ENCODE peak calls at places on chromosomes 7 and 10, in seven cellular contexts. H is trophoblast cell, N is IMR-90, G is neuronal stem cell, K is GM23338, J is neural progenitor cell, A is mammary epithelial cell. D is an unnamed sample.

GRCh38 chr10:118594392-118595063 is 920 bp downstream of the PRLHR start:
- DNase-seq in A (peak), H (peak), N (peak), G (peak), J (peak), K (peak), D (peak)

GRCh38 chr7:112945046-112945445 is 141.6 kb downstream of the GPR85 start:
- DNase-seq in G (no peak), A (no peak), K (no peak), J (no peak), H (no peak), N (peak), D (no peak)

GRCh38 chr7:2006921-2007381 is 225.8 kb downstream of the MAD1L1 start:
- DNase-seq in H (no peak), G (no peak), J (no peak), N (no peak), K (no peak), A (no peak), D (no peak)

GRCh38 chr7:37546677-37547076 is 98.0 kb upstream of the ELMO1 start:
- DNase-seq in K (no peak), H (no peak), A (no peak), G (no peak), J (no peak), N (no peak), D (no peak)

GRCh38 chr10:10817609-10818008 is 200.1 kb upstream of the CELF2 start:
- DNase-seq in N (no peak), H (no peak), K (no peak), A (no peak), G (no peak), J (no peak), D (no peak)

GRCh38 chr10:10831085-10831484 is 186.6 kb upstream of the CELF2 start:
- DNase-seq in K (no peak), J (no peak), N (peak), G (no peak), A (peak), H (no peak), D (peak)

GRCh38 chr10:111344804-111345203 is 268.0 kb downstream of the ADRA2A start:
- DNase-seq in K (peak), N (no peak), H (no peak), A (no peak), G (no peak), J (no peak), D (peak)

GRCh38 chr10:35092851-35093250 is 2.7 kb upstream of the CUL2 start:
- DNase-seq in K (no peak), J (no peak), H (peak), N (no peak), A (no peak), G (no peak), D (no peak)

GRCh38 chr7:156898938-156899337 is 6.0 kb upstream of the LMBR1 start:
- DNase-seq in N (peak), H (no peak), J (no peak), A (no peak), G (no peak), K (no peak), D (no peak)

GRCh38 chr10:128704716-128705115 is 578.5 kb upstream of the MKI67 start:
- DNase-seq in A (peak), G (no peak), N (no peak), K (no peak), J (no peak), H (no peak), D (no peak)

GRCh38 chr10:6044651-6045599 is 17.2 kb downstream of the IL2RA start:
- DNase-seq in K (no peak), G (no peak), N (no peak), H (no peak), A (no peak), J (no peak), D (no peak)

GRCh38 chr10:46536781-46537180 is 19.7 kb downstream of the GPRIN2 start:
- DNase-seq in N (no peak), K (no peak), H (no peak), G (no peak), J (no peak), A (no peak), D (no peak)

GRCh38 chr7:69162931-69163330 is 435.3 kb upstream of the AUTS2 start:
- DNase-seq in H (no peak), K (no peak), A (no peak), J (no peak), G (no peak), N (no peak), D (no peak)

GRCh38 chr10:28020993-28021982 is 22.4 kb upstream of the ODAD2 start:
- DNase-seq in H (peak), J (no peak), A (no peak), K (no peak), N (no peak), G (no peak), D (no peak)
- H3K4me2 ChIP-seq in H (no peak), J (no peak), A (no peak), K (no peak), N (no peak), G (no peak), D (no peak)

GRCh38 chr10:71963351-71963755 is 842 bp upstream of the CHST3 start:
- DNase-seq in A (no peak), J (no peak), G (no peak), H (no peak), K (peak), N (no peak), D (peak)
- H3K4me3 ChIP-seq in A (peak), J (peak), G (peak), H (peak), K (peak), N (no peak), D (peak)

DNA sequence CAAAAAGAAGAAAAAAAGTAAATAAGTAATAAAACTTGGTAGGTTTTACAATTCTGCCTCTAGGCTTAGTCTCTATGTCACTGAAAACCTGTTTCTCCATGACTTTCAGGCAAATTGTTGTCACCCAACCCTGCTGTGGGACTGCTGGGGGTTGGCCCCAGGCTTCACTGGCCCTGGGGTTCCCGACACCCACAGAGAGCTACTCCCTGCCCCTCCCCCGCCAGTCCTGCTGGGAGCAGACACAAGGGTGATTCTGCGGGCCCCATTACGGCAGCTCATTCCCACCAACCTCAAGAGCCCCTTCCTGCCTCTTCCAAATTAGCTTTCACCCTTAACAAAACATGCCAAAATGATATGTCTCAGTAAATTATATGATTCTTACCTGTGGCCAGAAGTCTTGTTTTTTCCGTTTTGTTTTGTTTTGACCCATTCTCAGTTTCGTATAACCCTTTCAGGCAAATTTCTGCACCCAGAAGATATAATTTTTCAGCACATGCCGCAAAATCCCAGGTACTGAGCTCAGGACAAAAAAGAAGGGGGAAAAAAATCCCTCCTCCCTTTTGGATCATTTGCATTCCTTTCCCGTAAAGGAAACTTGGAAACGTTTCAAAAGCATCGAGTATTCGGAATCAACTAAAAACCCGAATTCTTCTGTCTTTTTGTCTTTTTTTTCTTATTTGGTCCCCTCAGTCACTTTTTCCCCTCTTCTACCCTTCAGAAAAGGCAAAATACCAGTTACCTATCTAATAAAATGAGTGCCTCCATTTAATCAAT is 27.8 kb downstream of the CHST15 start:
- DNase-seq in A (no peak), G (no peak), N (no peak), J (peak), K (peak), H (no peak), D (peak)
- H3K4me2 ChIP-seq in A (no peak), G (no peak), N (no peak), J (peak), K (peak), H (no peak), D (no peak)

GRCh38 chr7:27169658-27170493 is 4.2 kb downstream of the HOXA10 start:
- DNase-seq in H (peak), A (no peak), K (peak), G (no peak), N (no peak), J (peak), D (peak)

GRCh38 chr7:27168265-27168947 is 3.1 kb upstream of the HOXA9 start:
- DNase-seq in A (no peak), N (no peak), K (peak), H (no peak), J (peak), G (no peak), D (peak)

GRCh38 chr7:27167170-27167505 is 1.8 kb upstream of the HOXA9 start:
- DNase-seq in N (no peak), H (no peak), J (no peak), G (no peak), A (no peak), K (peak), D (no peak)

GRCh38 chr7:27166475-27167169 is 1.3 kb upstream of the HOXA9 start:
- DNase-seq in A (no peak), H (no peak), N (no peak), J (peak), K (peak), G (no peak), D (no peak)

DNA sequence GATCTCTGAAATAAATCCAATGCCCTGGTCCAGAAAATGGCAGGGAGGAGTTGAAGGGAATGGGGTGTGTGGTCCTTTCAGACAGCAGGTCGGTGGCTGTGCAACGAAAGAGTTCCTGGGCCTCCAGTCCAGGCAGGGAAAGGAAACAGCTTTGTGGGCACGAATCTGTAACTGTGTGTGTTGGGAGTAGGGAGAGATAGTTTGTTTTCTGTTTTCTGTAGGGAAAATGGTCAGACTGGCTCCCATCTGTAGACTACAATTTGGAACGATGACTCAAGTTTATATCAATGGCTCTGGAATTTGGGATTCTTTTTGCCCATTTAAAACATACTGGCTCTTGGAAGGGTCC is 2.6 kb upstream of the HOXA9 start:
- DNase-seq in K (no peak), J (no peak), N (no peak), A (no peak), G (no peak), H (no peak), D (no peak)
- H3K4me3 ChIP-seq in K (no peak), J (no peak), N (no peak), A (no peak), G (no peak), H (no peak), D (no peak)